ENCODE peak calls at places on chromosomes 6 and 20, in five cellular contexts. U is NCI-H510A treated with DMSO at 0.1 percent for 48 hours; V is fibroblast of lung; M is PC-3; D is stimulated activated CD4-positive, alpha-beta T cell treated with anti-CD3 and anti-CD28 coated beads, TNF-alpha, amount 100 ng/mL, for 4 hours. J is an unnamed sample.

GRCh38 chr6:154460306-154461071 is 50.0 kb downstream of the CNKSR3 start:
- DNase-seq in V (peak), D (no peak), U (no peak), M (peak), J (no peak)

GRCh38 chr6:160156842-160157241 is 35.2 kb downstream of the SLC22A1 start:
- DNase-seq in V (peak), D (no peak), U (no peak), M (no peak), J (no peak)

GRCh38 chr6:105566503-105566902 is 163.6 kb upstream of the PREP start:
- DNase-seq in M (no peak), D (no peak), V (no peak), U (no peak), J (no peak)

GRCh38 chr6:136608991-136609390 is 58.8 kb upstream of the MAP7 start:
- DNase-seq in M (peak), U (no peak), D (no peak), V (peak), J (no peak)

GRCh38 chr6:80530096-80530495 is 423.6 kb downstream of the BCKDHB start:
- DNase-seq in M (no peak), U (no peak), D (no peak), V (no peak), J (no peak)

GRCh38 chr6:37826993-37827392 is 7.5 kb downstream of the ZFAND3 start:
- DNase-seq in U (no peak), D (no peak), M (no peak), V (no peak), J (no peak)

GRCh38 chr6:80605165-80605989 is 498.9 kb downstream of the BCKDHB start:
- DNase-seq in M (peak), D (no peak), V (peak), U (peak), J (no peak)

GRCh38 chr20:55782861-55783260 is 222.5 kb downstream of the CBLN4 start:
- DNase-seq in D (no peak), V (no peak), M (no peak), U (no peak), J (no peak)

GRCh38 chr20:61948586-61949362 is 116.9 kb downstream of the TAF4 start:
- DNase-seq in D (no peak), U (no peak), V (no peak), M (no peak), J (no peak)

J was measured in RWPE1.